ENCODE peak calls at places on chromosomes 16 and 17, in seven cellular contexts. One of them, this sample, is unnamed.

GRCh38 chr16:50550035-50550434 is 1.8 kb downstream of the NKD1 start:
- DNase-seq in mucosa of descending colon: no peak
- DNase-seq in GM23338: no peak
- DNase-seq in NB4: no peak
- DNase-seq in heart right ventricle: no peak
- DNase-seq in ovary: no peak
- DNase-seq in mammary epithelial cell: no peak
- DNase-seq in this sample: no peak

GRCh38 chr17:72556944-72557826 is 436.4 kb downstream of the SOX9 start:
- DNase-seq in mammary epithelial cell: peak
- DNase-seq in ovary: peak
- DNase-seq in heart right ventricle: peak
- DNase-seq in NB4: peak
- DNase-seq in GM23338: peak
- DNase-seq in mucosa of descending colon: no peak
- DNase-seq in this sample: no peak

GRCh38 chr16:89012622-89012995 is 35.6 kb upstream of the CBFA2T3 start:
- DNase-seq in heart right ventricle: no peak
- DNase-seq in NB4: no peak
- DNase-seq in GM23338: no peak
- DNase-seq in mucosa of descending colon: no peak
- DNase-seq in ovary: no peak
- DNase-seq in mammary epithelial cell: no peak
- DNase-seq in this sample: no peak

GRCh38 chr17:2212328-2212981 is 91.1 kb downstream of the SMG6 start:
- DNase-seq in NB4: no peak
- DNase-seq in mammary epithelial cell: no peak
- DNase-seq in GM23338: no peak
- DNase-seq in heart right ventricle: no peak
- DNase-seq in mucosa of descending colon: no peak
- DNase-seq in ovary: no peak
- DNase-seq in this sample: no peak

GRCh38 chr17:9850151-9850550 is 24.4 kb downstream of the GLP2R start:
- DNase-seq in GM23338: no peak
- DNase-seq in mucosa of descending colon: no peak
- DNase-seq in mammary epithelial cell: no peak
- DNase-seq in ovary: no peak
- DNase-seq in heart right ventricle: no peak
- DNase-seq in NB4: no peak
- DNase-seq in this sample: no peak

GRCh38 chr17:7587420-7587786 is 2.5 kb downstream of the SOX15 start:
- DNase-seq in NB4: no peak
- DNase-seq in mammary epithelial cell: peak
- DNase-seq in ovary: no peak
- DNase-seq in GM23338: no peak
- DNase-seq in heart right ventricle: no peak
- DNase-seq in mucosa of descending colon: no peak
- DNase-seq in this sample: peak

GRCh38 chr16:12303649-12304048 is 327.1 kb downstream of the SNX29 start:
- DNase-seq in GM23338: no peak
- DNase-seq in NB4: no peak
- DNase-seq in mucosa of descending colon: no peak
- DNase-seq in mammary epithelial cell: no peak
- DNase-seq in heart right ventricle: no peak
- DNase-seq in ovary: peak
- DNase-seq in this sample: no peak

GRCh38 chr17:4858068-4858879 is 25.1 kb downstream of the MINK1 start:
- DNase-seq in ovary: no peak
- DNase-seq in mucosa of descending colon: no peak
- DNase-seq in NB4: no peak
- DNase-seq in mammary epithelial cell: no peak
- DNase-seq in GM23338: peak
- DNase-seq in heart right ventricle: peak
- DNase-seq in this sample: no peak

GRCh38 chr17:56727876-56728617 is 105.7 kb downstream of the C17orf67 start:
- DNase-seq in NB4: no peak
- DNase-seq in mammary epithelial cell: peak
- DNase-seq in ovary: no peak
- DNase-seq in mucosa of descending colon: no peak
- DNase-seq in GM23338: no peak
- DNase-seq in heart right ventricle: no peak
- DNase-seq in this sample: no peak

GRCh38 chr17:8153550-8153956 is 1.3 kb upstream of the PER1 start:
- DNase-seq in mucosa of descending colon: peak
- DNase-seq in mammary epithelial cell: peak
- DNase-seq in GM23338: peak
- DNase-seq in ovary: peak
- DNase-seq in NB4: peak
- DNase-seq in heart right ventricle: peak
- DNase-seq in this sample: peak

GRCh38 chr17:71632328-71632727 is 488.5 kb upstream of the SOX9 start:
- DNase-seq in heart right ventricle: no peak
- DNase-seq in NB4: no peak
- DNase-seq in ovary: no peak
- DNase-seq in GM23338: no peak
- DNase-seq in mucosa of descending colon: no peak
- DNase-seq in mammary epithelial cell: peak
- DNase-seq in this sample: peak

GRCh38 chr16:23433261-23433920 is 19.6 kb downstream of the COG7 start:
- DNase-seq in ovary: no peak
- DNase-seq in mucosa of descending colon: peak
- DNase-seq in heart right ventricle: no peak
- DNase-seq in mammary epithelial cell: no peak
- DNase-seq in NB4: no peak
- DNase-seq in GM23338: no peak
- DNase-seq in this sample: no peak

GRCh38 chr16:23435500-23435899 is 17.5 kb downstream of the COG7 start:
- DNase-seq in mucosa of descending colon: no peak
- DNase-seq in ovary: no peak
- DNase-seq in mammary epithelial cell: peak
- DNase-seq in NB4: peak
- DNase-seq in GM23338: peak
- DNase-seq in heart right ventricle: peak
- DNase-seq in this sample: no peak

GRCh38 chr16:23428351-23428750 is 24.6 kb downstream of the COG7 start:
- DNase-seq in GM23338: no peak
- DNase-seq in ovary: no peak
- DNase-seq in mucosa of descending colon: no peak
- DNase-seq in NB4: no peak
- DNase-seq in heart right ventricle: no peak
- DNase-seq in mammary epithelial cell: peak
- DNase-seq in this sample: no peak

GRCh38 chr16:23434380-23434779 is 18.6 kb downstream of the COG7 start:
- DNase-seq in mammary epithelial cell: peak
- DNase-seq in ovary: no peak
- DNase-seq in GM23338: peak
- DNase-seq in mucosa of descending colon: no peak
- DNase-seq in NB4: peak
- DNase-seq in heart right ventricle: no peak
- DNase-seq in this sample: peak

GRCh38 chr16:23432176-23433128 is 20.5 kb downstream of the COG7 start:
- DNase-seq in heart right ventricle: no peak
- DNase-seq in ovary: no peak
- DNase-seq in NB4: no peak
- DNase-seq in GM23338: no peak
- DNase-seq in mammary epithelial cell: no peak
- DNase-seq in mucosa of descending colon: no peak
- DNase-seq in this sample: no peak
- TF ChIP-seq CTCF in heart right ventricle: peak
- TF ChIP-seq CTCF in ovary: no peak
- TF ChIP-seq CTCF in NB4: no peak
- TF ChIP-seq CTCF in GM23338: peak
- TF ChIP-seq CTCF in mammary epithelial cell: no peak
- TF ChIP-seq CTCF in mucosa of descending colon: no peak
- TF ChIP-seq CTCF in this sample: peak

GRCh38 chr16:52547834-52548215 is 882 bp upstream of the TOX3 start:
- DNase-seq in mammary epithelial cell: no peak
- DNase-seq in GM23338: no peak
- DNase-seq in heart right ventricle: no peak
- DNase-seq in ovary: no peak
- DNase-seq in NB4: no peak
- DNase-seq in mucosa of descending colon: no peak
- DNase-seq in this sample: no peak

GRCh38 chr16:52548261-52549010 is 1.5 kb upstream of the TOX3 start:
- DNase-seq in NB4: no peak
- DNase-seq in ovary: no peak
- DNase-seq in GM23338: peak
- DNase-seq in mammary epithelial cell: no peak
- DNase-seq in heart right ventricle: no peak
- DNase-seq in mucosa of descending colon: no peak
- DNase-seq in this sample: no peak

GRCh38 chr16:52546291-52546941 is 527 bp downstream of the TOX3 start:
- DNase-seq in GM23338: peak
- DNase-seq in heart right ventricle: peak
- DNase-seq in NB4: no peak
- DNase-seq in mammary epithelial cell: no peak
- DNase-seq in mucosa of descending colon: peak
- DNase-seq in ovary: no peak
- DNase-seq in this sample: no peak

GRCh38 chr16:52545544-52546262 is 1.2 kb downstream of the TOX3 start:
- DNase-seq in GM23338: peak
- DNase-seq in ovary: no peak
- DNase-seq in mucosa of descending colon: peak
- DNase-seq in heart right ventricle: peak
- DNase-seq in NB4: no peak
- DNase-seq in mammary epithelial cell: no peak
- DNase-seq in this sample: no peak

DNA sequence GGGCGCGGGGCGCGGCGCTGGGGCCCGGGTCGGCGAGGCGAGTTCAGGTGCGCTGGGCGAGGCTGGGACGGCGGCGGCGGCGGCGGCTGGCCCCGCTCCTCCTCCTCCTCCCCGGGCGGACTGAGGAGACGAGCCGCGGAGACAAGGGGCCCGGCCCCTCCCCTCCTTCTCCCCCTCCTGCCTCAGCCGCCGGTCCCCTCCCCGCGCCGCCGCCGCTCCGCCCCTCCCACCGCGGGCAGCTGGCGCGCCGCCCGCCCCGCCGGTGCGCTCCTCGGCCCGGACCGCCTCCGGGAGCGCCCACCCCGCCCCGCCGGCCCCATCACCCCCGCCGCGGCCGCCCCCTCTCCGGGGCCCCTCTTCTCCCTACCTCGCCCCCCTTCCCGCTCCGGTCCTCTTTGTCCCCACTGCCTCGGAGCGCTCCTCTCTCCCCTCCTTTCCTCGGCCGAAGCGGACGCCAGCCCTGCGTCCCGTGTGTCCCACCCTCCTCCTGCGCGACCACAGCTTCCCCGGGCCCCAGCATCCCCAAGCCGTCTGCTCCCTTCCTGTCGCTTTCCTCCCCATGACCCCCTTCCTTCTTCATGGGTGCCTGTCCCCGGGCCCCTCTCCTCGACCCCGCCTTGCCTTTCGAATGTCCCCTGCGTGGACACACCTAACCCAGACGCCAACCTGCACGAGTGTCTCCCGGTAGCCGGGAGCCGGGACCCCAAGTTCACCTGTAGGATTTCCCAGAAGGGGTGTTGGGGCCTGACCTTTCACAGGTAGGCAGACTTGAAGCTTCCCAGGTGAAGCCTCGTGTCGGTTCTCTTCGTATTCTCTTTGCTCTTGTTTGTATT is at the start of gene TOX3:
- DNase-seq in NB4: no peak
- DNase-seq in ovary: peak
- DNase-seq in GM23338: peak
- DNase-seq in heart right ventricle: peak
- DNase-seq in mammary epithelial cell: no peak
- DNase-seq in mucosa of descending colon: peak
- DNase-seq in this sample: no peak
- H3K4me3 ChIP-seq in NB4: no peak
- H3K4me3 ChIP-seq in ovary: peak
- H3K4me3 ChIP-seq in GM23338: peak
- H3K4me3 ChIP-seq in heart right ventricle: peak
- H3K4me3 ChIP-seq in mammary epithelial cell: no peak
- H3K4me3 ChIP-seq in mucosa of descending colon: peak
- H3K4me3 ChIP-seq in this sample: peak

GRCh38 chr16:87950765-87951549 is at the start of gene BANP:
- DNase-seq in NB4: peak
- DNase-seq in heart right ventricle: peak
- DNase-seq in GM23338: peak
- DNase-seq in ovary: peak
- DNase-seq in mucosa of descending colon: peak
- DNase-seq in mammary epithelial cell: peak
- DNase-seq in this sample: peak
- TF ChIP-seq CTCF in NB4: peak
- TF ChIP-seq CTCF in heart right ventricle: peak
- TF ChIP-seq CTCF in GM23338: peak
- TF ChIP-seq CTCF in ovary: peak
- TF ChIP-seq CTCF in mucosa of descending colon: peak
- TF ChIP-seq CTCF in mammary epithelial cell: peak
- TF ChIP-seq CTCF in this sample: peak

GRCh38 chr17:33291248-33292183 is 1.6 kb downstream of the ASIC2 start:
- DNase-seq in ovary: peak
- DNase-seq in NB4: no peak
- DNase-seq in heart right ventricle: peak
- DNase-seq in mucosa of descending colon: peak
- DNase-seq in GM23338: peak
- DNase-seq in mammary epithelial cell: peak
- DNase-seq in this sample: no peak

GRCh38 chr17:33290156-33290697 is 2.9 kb downstream of the ASIC2 start:
- DNase-seq in heart right ventricle: no peak
- DNase-seq in mammary epithelial cell: no peak
- DNase-seq in NB4: no peak
- DNase-seq in GM23338: no peak
- DNase-seq in mucosa of descending colon: no peak
- DNase-seq in ovary: no peak
- DNase-seq in this sample: no peak

GRCh38 chr17:33294994-33295393 is 1.9 kb upstream of the ASIC2 start:
- DNase-seq in NB4: no peak
- DNase-seq in mammary epithelial cell: no peak
- DNase-seq in heart right ventricle: no peak
- DNase-seq in mucosa of descending colon: no peak
- DNase-seq in ovary: no peak
- DNase-seq in GM23338: no peak
- DNase-seq in this sample: no peak

GRCh38 chr17:33292981-33293867 is at the start of gene ASIC2:
- DNase-seq in heart right ventricle: no peak
- DNase-seq in GM23338: peak
- DNase-seq in NB4: no peak
- DNase-seq in mammary epithelial cell: peak
- DNase-seq in ovary: peak
- DNase-seq in mucosa of descending colon: peak
- DNase-seq in this sample: no peak

DNA sequence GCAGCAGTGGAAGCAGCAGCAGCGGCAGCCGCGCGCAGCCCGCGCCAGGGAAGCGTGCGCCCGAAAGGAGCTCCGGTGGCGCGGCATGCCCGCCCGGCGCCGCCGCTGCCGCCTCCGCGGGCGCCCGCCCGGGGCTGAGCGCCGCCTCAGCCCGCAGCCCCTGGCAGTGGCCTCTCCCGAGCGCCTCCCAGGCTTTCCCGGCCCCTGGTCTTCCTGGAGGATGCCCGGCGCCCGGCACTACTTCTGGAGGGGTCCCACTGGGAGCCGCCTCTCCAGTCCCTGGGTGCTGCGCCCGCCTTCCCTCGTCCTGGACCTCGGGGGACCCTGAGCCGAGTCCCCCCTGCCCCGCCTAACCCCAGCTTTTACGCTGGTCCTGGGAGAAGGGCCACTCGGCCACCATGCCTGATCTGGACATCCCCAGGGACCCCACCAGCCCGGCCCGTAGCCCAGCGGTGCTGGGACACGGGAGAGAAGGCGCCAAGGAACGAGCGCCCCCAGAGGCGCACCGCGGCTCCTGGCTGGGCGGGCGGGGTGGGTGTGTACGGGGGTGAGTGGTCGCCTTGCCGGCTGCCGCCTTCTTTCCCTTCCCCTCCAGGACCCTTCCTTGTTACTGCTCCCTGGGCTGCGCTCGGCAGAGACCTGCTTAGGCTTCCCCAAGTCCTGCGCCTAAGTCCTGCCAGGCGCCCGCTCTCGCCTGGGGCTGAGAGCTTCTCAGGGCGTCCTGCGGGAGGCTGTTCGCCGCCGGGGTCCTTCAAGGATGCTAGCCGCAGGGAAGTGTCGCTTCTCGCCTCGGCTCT is 713 bp downstream of the ASIC2 start:
- DNase-seq in mammary epithelial cell: peak
- DNase-seq in GM23338: peak
- DNase-seq in mucosa of descending colon: peak
- DNase-seq in ovary: peak
- DNase-seq in NB4: no peak
- DNase-seq in heart right ventricle: peak
- DNase-seq in this sample: no peak
- H3K4me3 ChIP-seq in mammary epithelial cell: peak
- H3K4me3 ChIP-seq in GM23338: peak
- H3K4me3 ChIP-seq in mucosa of descending colon: peak
- H3K4me3 ChIP-seq in ovary: peak
- H3K4me3 ChIP-seq in NB4: no peak
- H3K4me3 ChIP-seq in heart right ventricle: peak
- H3K4me3 ChIP-seq in this sample: peak

This sample was measured in astrocyte of the cerebellum.